ENCODE peak calls at places on chromosomes 3 and 15, in six cellular contexts. One of them, this sample, is unnamed.

GRCh38 chr3:173395073-173395411 is 2.5 kb upstream of the NLGN1 start:
- DNase-seq in GM23248: no peak
- DNase-seq in HCT116: no peak
- DNase-seq in MM.1S: no peak
- DNase-seq in OCI-LY7: no peak
- DNase-seq in SK-N-SH: no peak
- DNase-seq in this sample: no peak

GRCh38 chr3:4985330-4986174 is 6.3 kb downstream of the BHLHE40 start:
- DNase-seq in GM23248: peak; percentile 75
- DNase-seq in HCT116: peak; percentile 77
- DNase-seq in MM.1S: no peak
- DNase-seq in OCI-LY7: no peak
- DNase-seq in SK-N-SH: no peak
- DNase-seq in this sample: peak; percentile 28

GRCh38 chr15:36903922-36904479 is 196.3 kb downstream of the MEIS2 start:
- DNase-seq in GM23248: no peak
- DNase-seq in HCT116: no peak
- DNase-seq in MM.1S: no peak
- DNase-seq in OCI-LY7: no peak
- DNase-seq in SK-N-SH: no peak
- DNase-seq in this sample: no peak

GRCh38 chr3:71702131-71703024 is 22.8 kb downstream of the EIF4E3 start:
- DNase-seq in GM23248: no peak
- DNase-seq in HCT116: no peak
- DNase-seq in MM.1S: no peak
- DNase-seq in OCI-LY7: no peak
- DNase-seq in SK-N-SH: no peak
- DNase-seq in this sample: no peak

GRCh38 chr15:75809986-75810750 is 33.1 kb upstream of the UBE2Q2 start:
- DNase-seq in GM23248: peak; percentile 44
- DNase-seq in HCT116: peak; percentile 45
- DNase-seq in MM.1S: peak; percentile 33
- DNase-seq in OCI-LY7: peak; percentile 19
- DNase-seq in SK-N-SH: peak; percentile 39
- DNase-seq in this sample: peak; percentile 81

GRCh38 chr3:35648347-35648746 is 9.0 kb downstream of the ARPP21 start:
- DNase-seq in GM23248: no peak
- DNase-seq in HCT116: no peak
- DNase-seq in MM.1S: no peak
- DNase-seq in OCI-LY7: no peak
- DNase-seq in SK-N-SH: no peak
- DNase-seq in this sample: no peak

GRCh38 chr3:107831590-107831989 is 259.2 kb downstream of the CD47 start:
- DNase-seq in GM23248: no peak
- DNase-seq in HCT116: no peak
- DNase-seq in MM.1S: no peak
- DNase-seq in OCI-LY7: no peak
- DNase-seq in SK-N-SH: no peak
- DNase-seq in this sample: no peak

GRCh38 chr3:53171827-53172505 is 11.0 kb downstream of the PRKCD start:
- DNase-seq in GM23248: no peak
- DNase-seq in HCT116: no peak
- DNase-seq in MM.1S: no peak
- DNase-seq in OCI-LY7: peak; percentile 54
- DNase-seq in SK-N-SH: no peak
- DNase-seq in this sample: peak; percentile 55

GRCh38 chr15:52153900-52154895 is 37.0 kb downstream of the GNB5 start:
- DNase-seq in GM23248: no peak
- DNase-seq in HCT116: no peak
- DNase-seq in MM.1S: no peak
- DNase-seq in OCI-LY7: no peak
- DNase-seq in SK-N-SH: no peak
- DNase-seq in this sample: no peak

GRCh38 chr3:50317303-50317702 is 5.2 kb downstream of the HYAL2 start:
- DNase-seq in GM23248: no peak
- DNase-seq in HCT116: peak; percentile 58
- DNase-seq in MM.1S: no peak
- DNase-seq in OCI-LY7: no peak
- DNase-seq in SK-N-SH: no peak
- DNase-seq in this sample: no peak

GRCh38 chr3:11641316-11641682 is 2.4 kb downstream of the VGLL4 start:
- DNase-seq in GM23248: peak; percentile 53
- DNase-seq in HCT116: no peak
- DNase-seq in MM.1S: no peak
- DNase-seq in OCI-LY7: no peak
- DNase-seq in SK-N-SH: no peak
- DNase-seq in this sample: no peak

GRCh38 chr3:123267821-123268220 is 66.1 kb downstream of the SEC22A start:
- DNase-seq in GM23248: no peak
- DNase-seq in HCT116: no peak
- DNase-seq in MM.1S: no peak
- DNase-seq in OCI-LY7: no peak
- DNase-seq in SK-N-SH: no peak
- DNase-seq in this sample: peak; percentile 34

GRCh38 chr3:98962189-98962930 is 60.9 kb upstream of the DCBLD2 start:
- DNase-seq in GM23248: peak; percentile 93
- DNase-seq in HCT116: peak; percentile 92
- DNase-seq in MM.1S: no peak
- DNase-seq in OCI-LY7: no peak
- DNase-seq in SK-N-SH: no peak
- DNase-seq in this sample: no peak

GRCh38 chr3:82100378-82100777 is 338.9 kb upstream of the GBE1 start:
- DNase-seq in GM23248: no peak
- DNase-seq in HCT116: no peak
- DNase-seq in MM.1S: no peak
- DNase-seq in OCI-LY7: no peak
- DNase-seq in SK-N-SH: no peak
- DNase-seq in this sample: peak; percentile 36

GRCh38 chr15:94027571-94027970 is 203.8 kb upstream of the MCTP2 start:
- DNase-seq in GM23248: no peak
- DNase-seq in HCT116: no peak
- DNase-seq in MM.1S: no peak
- DNase-seq in OCI-LY7: no peak
- DNase-seq in SK-N-SH: no peak
- DNase-seq in this sample: no peak

GRCh38 chr3:189324538-189325138 is 152.9 kb downstream of the TPRG1 start:
- DNase-seq in GM23248: peak; percentile 78
- DNase-seq in HCT116: peak; percentile 99
- DNase-seq in MM.1S: peak; percentile 100
- DNase-seq in OCI-LY7: peak; percentile 98
- DNase-seq in SK-N-SH: no peak
- DNase-seq in this sample: no peak

GRCh38 chr3:141384157-141384556 is 15.9 kb downstream of the ZBTB38 start:
- DNase-seq in GM23248: peak; percentile 73
- DNase-seq in HCT116: no peak
- DNase-seq in MM.1S: peak; percentile 52
- DNase-seq in OCI-LY7: no peak
- DNase-seq in SK-N-SH: no peak
- DNase-seq in this sample: no peak

GRCh38 chr15:71573599-71573998 is 236.8 kb upstream of the NR2E3 start:
- DNase-seq in GM23248: no peak
- DNase-seq in HCT116: no peak
- DNase-seq in MM.1S: no peak
- DNase-seq in OCI-LY7: no peak
- DNase-seq in SK-N-SH: no peak
- DNase-seq in this sample: no peak

GRCh38 chr15:70329179-70329578 is 231.5 kb upstream of the TLE3 start:
- DNase-seq in GM23248: no peak
- DNase-seq in HCT116: no peak
- DNase-seq in MM.1S: no peak
- DNase-seq in OCI-LY7: no peak
- DNase-seq in SK-N-SH: no peak
- DNase-seq in this sample: no peak

GRCh38 chr3:194570184-194570583 is 63.0 kb downstream of the TMEM44 start:
- DNase-seq in GM23248: no peak
- DNase-seq in HCT116: no peak
- DNase-seq in MM.1S: no peak
- DNase-seq in OCI-LY7: no peak
- DNase-seq in SK-N-SH: no peak
- DNase-seq in this sample: no peak

GRCh38 chr15:94229591-94230365 is 1.6 kb upstream of the MCTP2 start:
- DNase-seq in GM23248: no peak
- DNase-seq in HCT116: no peak
- DNase-seq in MM.1S: peak; percentile 92
- DNase-seq in OCI-LY7: no peak
- DNase-seq in SK-N-SH: no peak
- DNase-seq in this sample: no peak

GRCh38 chr3:143239026-143239425 is 119.5 kb downstream of the CHST2 start:
- DNase-seq in GM23248: no peak
- DNase-seq in HCT116: no peak
- DNase-seq in MM.1S: no peak
- DNase-seq in OCI-LY7: no peak
- DNase-seq in SK-N-SH: no peak
- DNase-seq in this sample: no peak

GRCh38 chr3:161142486-161142885 is 37.3 kb upstream of the B3GALNT1 start:
- DNase-seq in GM23248: peak; percentile 39
- DNase-seq in HCT116: no peak
- DNase-seq in MM.1S: no peak
- DNase-seq in OCI-LY7: no peak
- DNase-seq in SK-N-SH: no peak
- DNase-seq in this sample: no peak

GRCh38 chr15:59528965-59529402 is 82.6 kb upstream of the GCNT3 start:
- DNase-seq in GM23248: peak; percentile 90
- DNase-seq in HCT116: peak; percentile 92
- DNase-seq in MM.1S: peak; percentile 74
- DNase-seq in OCI-LY7: peak; percentile 81
- DNase-seq in SK-N-SH: peak; percentile 80
- DNase-seq in this sample: peak; percentile 97

GRCh38 chr3:43587303-43587702 is 34.5 kb downstream of the ANO10 start:
- DNase-seq in GM23248: no peak
- DNase-seq in HCT116: no peak
- DNase-seq in MM.1S: no peak
- DNase-seq in OCI-LY7: no peak
- DNase-seq in SK-N-SH: no peak
- DNase-seq in this sample: no peak

DNA sequence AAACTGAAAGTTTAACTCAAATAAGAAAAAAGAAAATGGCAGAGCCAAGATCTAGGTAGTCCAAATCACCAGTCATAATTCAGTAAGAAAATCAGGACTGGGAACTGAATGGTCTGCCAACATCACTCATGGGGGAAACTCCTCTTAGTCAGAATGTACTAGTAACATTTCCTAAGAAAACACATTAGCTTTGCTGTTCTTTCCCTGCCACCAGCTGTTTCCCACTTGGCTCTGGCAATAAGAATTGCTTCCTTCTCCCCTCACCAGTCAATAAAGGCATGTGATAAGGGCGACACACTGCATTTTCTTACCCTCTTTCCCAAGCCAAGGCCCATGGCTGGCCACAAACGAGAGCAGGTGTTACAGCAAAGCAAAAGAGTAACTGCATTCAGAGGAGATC is 46.1 kb downstream of the PIK3R4 start:
- DNase-seq in GM23248: peak; percentile 26
- DNase-seq in HCT116: no peak
- DNase-seq in MM.1S: no peak
- DNase-seq in OCI-LY7: no peak
- DNase-seq in SK-N-SH: no peak
- DNase-seq in this sample: no peak
- TF ChIP-seq EZH2phosphoT487 in GM23248: no peak
- TF ChIP-seq EZH2phosphoT487 in HCT116: no peak
- TF ChIP-seq EZH2phosphoT487 in MM.1S: no peak
- TF ChIP-seq EZH2phosphoT487 in OCI-LY7: no peak
- TF ChIP-seq EZH2phosphoT487 in SK-N-SH: no peak
- TF ChIP-seq EZH2phosphoT487 in this sample: no peak

GRCh38 chr3:159762238-159762637 is 226.4 kb upstream of the IL12A start:
- DNase-seq in GM23248: peak; percentile 61
- DNase-seq in HCT116: no peak
- DNase-seq in MM.1S: no peak
- DNase-seq in OCI-LY7: no peak
- DNase-seq in SK-N-SH: no peak
- DNase-seq in this sample: peak; percentile 54
- H2AFZ ChIP-seq in GM23248: peak overlapping the region; percentile 57
- H2AFZ ChIP-seq in HCT116: no peak overlapping the region
- H2AFZ ChIP-seq in MM.1S: no peak overlapping the region
- H2AFZ ChIP-seq in OCI-LY7: no peak overlapping the region
- H2AFZ ChIP-seq in SK-N-SH: no peak overlapping the region
- H2AFZ ChIP-seq in this sample: no peak overlapping the region

GRCh38 chr15:77063249-77063648 is 7.7 kb downstream of the TSPAN3 start:
- DNase-seq in GM23248: no peak
- DNase-seq in HCT116: no peak
- DNase-seq in MM.1S: no peak
- DNase-seq in OCI-LY7: no peak
- DNase-seq in SK-N-SH: no peak
- DNase-seq in this sample: no peak
- H4K20me1 ChIP-seq in GM23248: peaks cover 5% of the 10 kb centered on the region
- H4K20me1 ChIP-seq in HCT116: peaks cover 17% of the 10 kb centered on the region
- H4K20me1 ChIP-seq in MM.1S: no peaks in the 10 kb centered on the region
- H4K20me1 ChIP-seq in OCI-LY7: peaks cover 5% of the 10 kb centered on the region
- H4K20me1 ChIP-seq in SK-N-SH: peaks cover 83% of the 10 kb centered on the region
- H4K20me1 ChIP-seq in this sample: peaks cover 11% of the 10 kb centered on the region

GRCh38 chr3:65425880-65426279 is 612.8 kb downstream of the MAGI1 start:
- DNase-seq in GM23248: peak; percentile 22
- DNase-seq in HCT116: no peak
- DNase-seq in MM.1S: no peak
- DNase-seq in OCI-LY7: no peak
- DNase-seq in SK-N-SH: peak; percentile 29
- DNase-seq in this sample: peak; percentile 35

GRCh38 chr3:65422154-65422553 is 616.6 kb downstream of the MAGI1 start:
- DNase-seq in GM23248: no peak
- DNase-seq in HCT116: no peak
- DNase-seq in MM.1S: no peak
- DNase-seq in OCI-LY7: no peak
- DNase-seq in SK-N-SH: no peak
- DNase-seq in this sample: no peak
- TF ChIP-seq EZH2phosphoT487 in GM23248: no peak
- TF ChIP-seq EZH2phosphoT487 in HCT116: no peak
- TF ChIP-seq EZH2phosphoT487 in MM.1S: no peak
- TF ChIP-seq EZH2phosphoT487 in OCI-LY7: no peak
- TF ChIP-seq EZH2phosphoT487 in SK-N-SH: no peak
- TF ChIP-seq EZH2phosphoT487 in this sample: no peak

This sample was measured in GM23338.